ENCODE peak calls at places on chromosomes 3 and 15, in four cellular contexts. V is sigmoid colon, C is suprapubic skin, Z is GM12878. A is an unnamed sample.

GRCh38 chr15:45371546-45371945 is 6.8 kb downstream of the GATM start:
- DNase-seq in V (no peak), C (no peak), Z (no peak), A (no peak)

GRCh38 chr3:52153389-52154096 is 680 bp downstream of the POC1A start:
- DNase-seq in V (no peak), C (peak; percentile 68), Z (no peak), A (no peak)

GRCh38 chr15:48696627-48697312 is 51.3 kb upstream of the FBN1 start:
- DNase-seq in V (no peak), C (no peak), Z (no peak), A (no peak)

GRCh38 chr3:31893174-31893573 is 87.9 kb downstream of the OSBPL10 start:
- DNase-seq in V (no peak), C (no peak), Z (no peak), A (no peak)

GRCh38 chr15:60383008-60383694 is 14.6 kb downstream of the ANXA2 start:
- DNase-seq in V (no peak), C (no peak), Z (no peak), A (no peak)

GRCh38 chr3:67896130-67896529 is 241.7 kb upstream of the SUCLG2 start:
- DNase-seq in V (no peak), C (no peak), Z (no peak), A (no peak)

GRCh38 chr15:66876423-66876730 is 174.3 kb downstream of the SMAD6 start:
- DNase-seq in V (no peak), C (no peak), Z (no peak), A (no peak)

GRCh38 chr3:173617490-173617889 is 219.9 kb downstream of the NLGN1 start:
- DNase-seq in V (peak; percentile 88), C (no peak), Z (no peak), A (no peak)

GRCh38 chr3:101141135-101141534 is 147.9 kb upstream of the ABI3BP start:
- DNase-seq in V (no peak), C (no peak), Z (no peak), A (no peak)

GRCh38 chr15:80093854-80094418 is 34.5 kb downstream of the ZFAND6 start:
- DNase-seq in V (peak; percentile 82), C (no peak), Z (no peak), A (peak; percentile 83)

GRCh38 chr15:45094358-45094730 is 19.6 kb downstream of the DUOX2 start:
- DNase-seq in V (peak; percentile 62), C (peak; percentile 47), Z (no peak), A (no peak)

GRCh38 chr3:152267831-152268500 is 763 bp upstream of the MBNL1 start:
- DNase-seq in V (no peak), C (no peak), Z (no peak), A (no peak)

GRCh38 chr15:39391230-39391629 is 189.6 kb upstream of the THBS1 start:
- DNase-seq in V (peak; percentile 91), C (peak; percentile 66), Z (no peak), A (no peak)

GRCh38 chr3:156483426-156483825 is 71.5 kb downstream of the SSR3 start:
- DNase-seq in V (no peak), C (no peak), Z (peak; percentile 76), A (no peak)

GRCh38 chr3:196753201-196753600 is 13.5 kb downstream of the PAK2 start:
- DNase-seq in V (no peak), C (no peak), Z (no peak), A (no peak)

GRCh38 chr3:64650096-64650622 is 37.6 kb downstream of the ADAMTS9 start:
- DNase-seq in V (no peak), C (no peak), Z (no peak), A (no peak)

GRCh38 chr3:100533176-100533575 is 40.8 kb downstream of the TMEM45A start:
- DNase-seq in V (no peak), C (no peak), Z (no peak), A (no peak)

GRCh38 chr3:134299185-134299887 is 48.7 kb upstream of the RYK start:
- DNase-seq in V (no peak), C (no peak), Z (no peak), A (no peak)

GRCh38 chr15:27834684-27835083 is 264.4 kb downstream of the OCA2 start:
- DNase-seq in V (no peak), C (no peak), Z (no peak), A (no peak)

GRCh38 chr3:59514865-59515482 is 465.1 kb upstream of the CFAP20DC start:
- DNase-seq in V (no peak), C (no peak), Z (no peak), A (no peak)

GRCh38 chr3:118932822-118933558 is 101.7 kb downstream of the IGSF11 start:
- DNase-seq in V (peak; percentile 70), C (no peak), Z (no peak), A (no peak)

GRCh38 chr15:40894689-40895308 is 549 bp downstream of the VPS18 start:
- DNase-seq in V (peak; percentile 78), C (no peak), Z (no peak), A (peak; percentile 26)

GRCh38 chr15:90907051-90907660 is 4.1 kb downstream of the MAN2A2 start:
- DNase-seq in V (no peak), C (no peak), Z (no peak), A (no peak)
- H3K27ac ChIP-seq in V (no peak overlapping the region), C (no peak overlapping the region), Z (no peak overlapping the region), A (no peak overlapping the region)

DNA sequence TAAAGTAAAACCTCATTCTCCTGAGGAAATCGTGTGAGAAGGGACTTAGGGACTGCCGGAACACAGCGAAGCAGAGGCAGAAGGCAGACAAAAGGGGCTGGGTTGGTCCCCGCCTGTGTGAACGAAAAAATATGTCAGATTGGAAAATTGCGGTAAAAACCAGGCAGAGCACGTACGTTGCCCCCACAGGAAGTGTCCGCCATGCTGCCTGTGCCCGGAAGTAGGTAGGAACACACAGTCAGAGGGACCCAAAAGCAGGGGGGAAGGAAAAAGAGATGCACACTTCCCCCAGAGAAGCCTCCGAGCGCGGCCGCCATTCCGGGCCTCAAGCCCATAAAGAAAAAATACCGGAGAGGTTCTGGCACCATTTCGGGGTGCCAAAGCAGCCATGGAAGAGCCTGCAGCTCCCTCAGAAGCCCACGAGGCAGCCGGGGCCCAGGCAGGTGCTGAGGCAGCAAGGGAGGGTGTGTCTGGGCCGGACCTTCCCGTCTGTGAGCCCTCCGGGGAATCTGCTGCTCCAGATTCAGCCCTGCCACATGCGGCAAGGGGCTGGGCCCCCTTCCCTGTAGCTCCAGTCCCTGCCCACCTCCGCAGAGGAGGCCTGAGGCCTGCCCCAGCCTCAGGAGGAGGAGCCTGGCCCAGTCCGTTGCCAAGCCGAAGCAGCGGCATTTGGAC is at the start of gene MKRN3:
- DNase-seq in V (no peak), C (no peak), Z (no peak), A (no peak)
- TF ChIP-seq POLR2AphosphoS5 in V (no peak), C (no peak), Z (no peak), A (no peak)

GRCh38 chr3:190097025-190097424 is 23.7 kb downstream of the P3H2 start:
- DNase-seq in V (no peak), C (no peak), Z (peak; percentile 47), A (no peak)
- H3K27ac ChIP-seq in V (peak overlapping the region; percentile 5), C (no peak overlapping the region), Z (peak overlapping the region; percentile 49), A (no peak overlapping the region)

GRCh38 chr3:188207941-188208750 is 54.2 kb downstream of the LPP start:
- DNase-seq in V (no peak), C (no peak), Z (no peak), A (no peak)
- TF ChIP-seq POLR2AphosphoS5 in V (no peak), C (no peak), Z (no peak), A (no peak)

DNA sequence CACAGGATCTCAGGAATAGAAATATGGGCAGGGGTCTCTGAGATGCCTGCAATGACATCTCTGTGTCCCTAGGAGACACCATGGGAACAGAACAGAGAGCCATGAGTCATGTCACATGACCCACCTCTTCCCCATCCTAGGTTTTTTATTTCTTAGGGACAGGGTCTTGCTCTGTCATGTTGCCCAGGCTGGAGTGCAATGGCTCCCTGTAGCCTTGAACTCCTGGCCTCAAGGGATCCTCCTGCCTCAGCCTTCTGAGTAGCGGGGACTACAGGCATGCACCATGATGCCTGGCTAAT is 6.4 kb downstream of the ALPK3 start:
- DNase-seq in V (no peak), C (no peak), Z (no peak), A (no peak)
- H3K27ac ChIP-seq in V (peak overlapping the region; percentile 68), C (no peak overlapping the region), Z (no peak overlapping the region), A (no peak overlapping the region)

GRCh38 chr3:184380627-184381260 is 890 bp downstream of the CHRD start:
- DNase-seq in V (peak; percentile 64), C (peak; percentile 69), Z (no peak), A (no peak)

GRCh38 chr3:184382326-184383032 is 2.6 kb downstream of the CHRD start:
- DNase-seq in V (no peak), C (no peak), Z (no peak), A (no peak)

GRCh38 chr3:184383033-184383740 is 3.3 kb downstream of the CHRD start:
- DNase-seq in V (no peak), C (no peak), Z (no peak), A (no peak)

GRCh38 chr3:184380210-184380626 is 364 bp downstream of the CHRD start:
- DNase-seq in V (peak; percentile 90), C (peak; percentile 81), Z (no peak), A (peak; percentile 33)

GRCh38 chr3:184381261-184382224 is 1.7 kb downstream of the CHRD start:
- DNase-seq in V (peak; percentile 67), C (peak; percentile 66), Z (no peak), A (no peak)
- TF ChIP-seq POLR2AphosphoS5 in V (no peak), C (no peak), Z (no peak), A (no peak)

GRCh38 chr15:99729920-99730319 is 3.3 kb downstream of the LYSMD4 start:
- DNase-seq in V (no peak), C (no peak), Z (no peak), A (peak; percentile 61)

GRCh38 chr15:99727330-99727729 is 5.9 kb downstream of the LYSMD4 start:
- DNase-seq in V (no peak), C (no peak), Z (no peak), A (no peak)

GRCh38 chr15:99729327-99729726 is 3.9 kb downstream of the LYSMD4 start:
- DNase-seq in V (no peak), C (no peak), Z (no peak), A (no peak)

GRCh38 chr15:99727733-99728132 is 5.5 kb downstream of the LYSMD4 start:
- DNase-seq in V (no peak), C (no peak), Z (no peak), A (no peak)

DNA sequence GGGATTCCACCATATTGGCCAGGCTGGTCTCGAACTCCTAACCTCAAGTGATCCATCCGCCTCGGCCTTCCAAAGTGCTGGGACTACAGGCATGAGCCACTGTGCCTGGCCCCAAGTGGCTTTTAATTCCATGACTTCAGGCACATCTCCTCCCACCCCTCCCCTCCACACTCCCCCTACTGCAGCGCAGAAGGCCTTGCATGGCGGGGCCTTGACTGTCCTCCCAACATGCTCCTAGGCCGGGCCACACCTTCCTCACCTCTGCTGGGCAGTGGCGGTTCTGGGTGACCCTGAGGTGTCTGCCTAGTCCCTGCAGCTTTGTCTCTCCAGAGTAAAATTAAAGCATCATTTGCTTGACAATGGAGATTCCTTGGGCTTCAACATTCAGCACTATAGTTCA is 6.9 kb downstream of the LYSMD4 start:
- DNase-seq in V (no peak), C (no peak), Z (no peak), A (no peak)
- H3K27ac ChIP-seq in V (no peak overlapping the region), C (no peak overlapping the region), Z (no peak overlapping the region), A (no peak overlapping the region)